ENCODE peak calls at places on chromosomes 1 and 21, in ten cellular contexts. P, X, B, Q, D, F, R, S, W and T are unnamed samples.

GRCh38 chr1:46635205-46635604 is 18.6 kb upstream of the MOB3C start:
- DNase-seq in P (no peak), X (no peak), B (no peak), Q (no peak), D (no peak), F (no peak), R (no peak), S (no peak), W (no peak), T (no peak)

GRCh38 chr1:178172939-178173338 is 79.0 kb downstream of the RASAL2 start:
- DNase-seq in P (no peak), X (no peak), B (no peak), Q (no peak), D (no peak), F (no peak), R (peak; percentile 77), S (no peak), W (no peak), T (peak; percentile 45)

GRCh38 chr1:232704694-232705680 is 75.1 kb upstream of the SIPA1L2 start:
- DNase-seq in P (peak; percentile 53), X (no peak), B (no peak), Q (peak; percentile 80), D (peak; percentile 56), F (no peak), R (peak; percentile 92), S (no peak), W (no peak), T (peak; percentile 96)

GRCh38 chr1:80892452-80892995 is 908.2 kb upstream of the ADGRL2 start:
- DNase-seq in P (no peak), X (no peak), B (no peak), Q (no peak), D (no peak), F (no peak), R (no peak), S (no peak), W (no peak), T (no peak)

GRCh38 chr1:40922969-40923368 is 56.5 kb upstream of the CTPS1 start:
- DNase-seq in P (no peak), X (no peak), B (peak; percentile 43), Q (no peak), D (no peak), F (no peak), R (no peak), S (no peak), W (no peak), T (no peak)

GRCh38 chr21:38443110-38443509 is 55.2 kb downstream of the ERG start:
- DNase-seq in P (no peak), X (no peak), B (no peak), Q (no peak), D (no peak), F (no peak), R (no peak), S (no peak), W (no peak), T (no peak)

GRCh38 chr1:15693371-15693770 is 9.3 kb downstream of the PLEKHM2 start:
- DNase-seq in P (no peak), X (no peak), B (no peak), Q (no peak), D (no peak), F (no peak), R (no peak), S (no peak), W (no peak), T (no peak)

GRCh38 chr21:9839011-9839661 is 682.2 kb upstream of the TPTE start:
- DNase-seq in P (no peak), X (no peak), B (peak; percentile 71), Q (no peak), D (no peak), F (peak; percentile 53), R (no peak), S (no peak), W (peak; percentile 81), T (no peak)

GRCh38 chr1:156399355-156400125 is 30.5 kb downstream of the RHBG start:
- DNase-seq in P (no peak), X (no peak), B (no peak), Q (no peak), D (no peak), F (no peak), R (no peak), S (no peak), W (no peak), T (no peak)

DNA sequence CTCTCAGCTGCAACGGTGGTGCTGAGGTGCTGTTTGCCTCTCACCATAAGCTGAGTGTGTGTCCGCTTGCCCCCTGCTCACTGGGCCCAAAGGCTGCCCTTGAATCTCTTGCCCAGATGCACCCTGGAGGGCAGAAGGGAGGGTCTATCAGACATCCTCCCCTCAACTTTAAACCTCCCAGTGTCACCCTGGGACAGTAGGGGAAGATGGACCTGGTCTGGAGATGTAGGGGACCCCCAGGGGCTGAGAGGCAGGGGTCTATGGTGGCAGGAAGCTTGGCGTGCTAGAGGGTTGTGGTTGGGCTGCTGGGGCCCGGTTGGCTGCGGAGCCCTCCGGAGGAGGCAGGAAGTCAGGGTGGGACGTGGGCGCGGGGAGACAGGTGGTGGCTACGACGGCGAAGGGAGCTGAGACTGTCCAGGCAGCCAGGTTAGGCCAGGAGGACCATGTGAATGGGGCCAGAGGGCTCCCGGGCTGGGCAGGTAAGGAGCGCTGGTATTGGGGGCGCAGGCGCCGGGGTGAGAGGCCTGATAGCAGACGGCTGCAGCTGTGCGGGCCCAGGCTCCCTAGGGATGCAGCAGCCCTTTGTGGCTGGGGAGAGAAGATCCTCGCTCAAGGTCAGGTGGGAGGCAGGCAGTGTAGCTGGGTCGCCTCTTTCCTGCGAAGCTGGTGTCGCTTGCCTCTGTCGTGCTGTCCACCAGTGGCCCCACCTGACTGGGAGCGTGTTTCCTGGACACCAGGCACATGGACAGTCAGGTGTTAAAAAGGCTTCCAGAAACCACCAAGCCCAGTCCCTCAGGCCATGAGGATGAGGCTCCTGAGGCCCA is at the start of gene LCK:
- DNase-seq in P (peak; percentile 42), X (no peak), B (no peak), Q (no peak), D (no peak), F (no peak), R (no peak), S (no peak), W (peak; percentile 93), T (no peak)
- H3K4me3 ChIP-seq in P (peak within 1 kb of the TSS; percentile 13), X (no peak within 1 kb of the TSS), B (peak within 1 kb of the TSS; percentile 40), Q (no peak within 1 kb of the TSS), D (no peak within 1 kb of the TSS), F (peak within 1 kb of the TSS; percentile 41), R (no peak within 1 kb of the TSS), S (peak within 1 kb of the TSS; percentile 30), W (peak within 1 kb of the TSS; percentile 28), T (no peak within 1 kb of the TSS)

GRCh38 chr21:14869984-14870840 is 194.6 kb downstream of the NRIP1 start:
- DNase-seq in P (no peak), X (no peak), B (no peak), Q (no peak), D (no peak), F (no peak), R (no peak), S (no peak), W (no peak), T (peak; percentile 20)

GRCh38 chr21:14866859-14867560 is 197.8 kb downstream of the NRIP1 start:
- DNase-seq in P (no peak), X (no peak), B (no peak), Q (no peak), D (no peak), F (no peak), R (no peak), S (no peak), W (no peak), T (peak; percentile 84)

GRCh38 chr21:14863745-14864210 is 201.0 kb downstream of the NRIP1 start:
- DNase-seq in P (no peak), X (no peak), B (no peak), Q (no peak), D (no peak), F (no peak), R (peak; percentile 19), S (no peak), W (no peak), T (peak; percentile 40)

GRCh38 chr21:14862794-14863720 is 201.7 kb downstream of the NRIP1 start:
- DNase-seq in P (no peak), X (no peak), B (no peak), Q (no peak), D (no peak), F (no peak), R (no peak), S (no peak), W (no peak), T (peak; percentile 27)

DNA sequence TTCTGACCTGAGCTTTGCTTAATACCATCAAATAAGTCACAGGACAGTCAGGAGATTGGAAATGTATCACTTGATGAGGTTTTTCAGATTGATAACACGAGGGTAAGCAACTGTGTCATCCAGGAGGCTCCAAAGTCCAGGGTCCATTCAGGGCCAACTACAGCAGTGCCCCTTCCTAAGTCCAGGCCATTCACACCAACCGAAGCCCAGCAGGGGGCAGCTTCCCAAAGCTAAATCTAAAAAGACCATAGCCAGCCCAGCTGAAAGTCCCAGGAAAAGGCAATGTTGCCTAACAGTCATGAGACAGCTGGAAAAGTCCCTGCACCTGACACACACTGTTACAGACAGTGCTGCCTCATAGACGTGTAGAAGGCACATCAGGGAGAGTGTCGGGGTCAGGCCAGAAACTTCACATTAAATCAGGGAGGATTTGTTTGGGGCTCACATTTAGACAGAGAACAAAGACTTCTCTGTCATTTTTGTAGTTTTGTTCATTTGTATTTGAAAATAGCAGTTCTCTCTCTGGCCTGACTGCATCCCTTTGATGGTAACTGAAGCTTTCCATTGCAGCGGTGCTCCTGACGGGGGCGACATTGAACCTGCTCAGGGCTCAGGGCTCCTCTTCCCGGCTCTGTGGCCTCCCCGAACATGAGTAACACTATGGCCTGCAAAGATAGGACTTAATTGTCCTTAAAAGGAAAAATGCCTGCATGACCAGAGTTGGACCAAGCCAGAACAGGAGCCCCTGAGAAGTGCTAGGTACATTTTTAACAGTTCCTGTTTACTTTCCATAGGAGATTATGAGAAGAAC is 200.4 kb downstream of the NRIP1 start:
- DNase-seq in P (peak; percentile 81), X (peak; percentile 78), B (peak; percentile 79), Q (peak; percentile 54), D (peak; percentile 42), F (peak; percentile 68), R (peak; percentile 80), S (no peak), W (peak; percentile 79), T (peak; percentile 73)
- TF ChIP-seq CTCF in P (peak; percentile 64), X (peak; percentile 72), B (peak; percentile 50), Q (peak; percentile 24), D (peak; percentile 76), F (peak; percentile 55), R (peak; percentile 72), S (peak; percentile 11), W (peak; percentile 68), T (peak; percentile 50)

DNA sequence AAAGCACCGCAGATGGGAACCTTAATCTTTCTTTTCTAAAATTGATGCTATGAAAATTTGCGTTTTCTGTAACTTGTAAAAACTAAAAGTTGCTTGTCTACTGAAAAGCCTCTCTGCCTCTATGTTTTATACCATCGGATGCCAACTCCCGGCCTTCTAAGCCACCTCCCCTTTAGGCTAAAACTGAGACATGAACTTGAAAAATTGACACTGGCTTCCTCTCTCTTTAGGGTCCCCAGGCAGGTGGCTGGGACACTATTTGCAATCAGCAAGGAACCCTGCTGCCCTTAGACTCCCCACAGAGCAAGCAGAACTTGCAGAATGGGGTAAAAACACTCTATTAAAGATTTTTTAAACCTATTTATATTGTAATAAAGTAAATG is 151.1 kb upstream of the CAMK1G start:
- DNase-seq in P (no peak), X (no peak), B (no peak), Q (no peak), D (no peak), F (no peak), R (no peak), S (no peak), W (no peak), T (peak; percentile 51)
- H3K27me3 ChIP-seq in P (no peaks in the 10 kb centered on the region), X (no peaks in the 10 kb centered on the region), B (no peaks in the 10 kb centered on the region), Q (no peaks in the 10 kb centered on the region), D (no peaks in the 10 kb centered on the region), F (peaks cover 8% of the 10 kb centered on the region), R (no peaks in the 10 kb centered on the region), S (no peaks in the 10 kb centered on the region), W (no peaks in the 10 kb centered on the region), T (no peaks in the 10 kb centered on the region)

GRCh38 chr21:45551316-45551715 is 9.1 kb upstream of the SLC19A1 start:
- DNase-seq in P (no peak), X (peak; percentile 8), B (peak; percentile 46), Q (no peak), D (no peak), F (peak; percentile 47), R (peak; percentile 81), S (no peak), W (peak; percentile 53), T (peak; percentile 87)
- H3K4me3 ChIP-seq in P (no peak overlapping the region), X (no peak overlapping the region), B (peak overlapping the region; percentile 3), Q (no peak overlapping the region), D (no peak overlapping the region), F (no peak overlapping the region), R (no peak overlapping the region), S (no peak overlapping the region), W (no peak overlapping the region), T (no peak overlapping the region)